ENCODE peak calls at places on chromosomes 16 and 17, in nine cellular contexts. E is tibial artery, O is left ventricle myocardium inferior, S is heart right ventricle, M is endodermal cell, R is upper lobe of right lung, H is ascending aorta, K is adrenal gland, V is OCI-LY7. T is an unnamed sample. For H3K36me3, the result is how much of the 10 kb centered on the place peaks cover.

GRCh38 chr17:82049521-82049971 is 2.1 kb downstream of the RFNG start:
- DNase-seq in S (peak), K (no peak), E (no peak), M (no peak), H (no peak), O (no peak), R (no peak), V (no peak), T (no peak)

GRCh38 chr17:37176683-37177082 is 199.1 kb upstream of the C17orf78 start:
- DNase-seq in V (no peak), H (no peak), S (no peak), K (no peak), O (no peak), M (no peak), R (no peak), E (no peak), T (no peak)

GRCh38 chr16:70253291-70254094 is 1.8 kb upstream of the EXOSC6 start:
- DNase-seq in E (no peak), H (no peak), V (peak), K (peak), M (peak), R (no peak), O (no peak), S (no peak), T (no peak)

GRCh38 chr17:46940692-46941404 is 17.9 kb downstream of the GOSR2 start:
- DNase-seq in O (peak), K (peak), V (peak), H (peak), R (no peak), M (peak), E (peak), S (peak), T (peak)

GRCh38 chr17:81322271-81323082 is 27.4 kb upstream of the SLC38A10 start:
- DNase-seq in H (no peak), S (no peak), K (peak), O (no peak), E (no peak), R (no peak), V (peak), M (peak), T (no peak)

GRCh38 chr16:2815299-2815771 is 1.7 kb upstream of the PRSS21 start:
- DNase-seq in H (no peak), O (no peak), K (no peak), S (no peak), R (peak), E (no peak), V (no peak), M (peak), T (peak)

GRCh38 chr16:21116148-21116693 is 34.4 kb downstream of the DNAH3 start:
- DNase-seq in E (no peak), H (no peak), M (peak), V (peak), O (no peak), K (peak), S (no peak), R (no peak), T (no peak)

GRCh38 chr17:18186271-18186982 is 2.8 kb downstream of the ALKBH5 start:
- DNase-seq in H (no peak), R (no peak), E (no peak), M (no peak), V (no peak), S (no peak), K (no peak), O (no peak), T (no peak)

GRCh38 chr17:62827722-62828498 is 19.8 kb upstream of the MARCHF10 start:
- DNase-seq in E (no peak), R (no peak), M (no peak), H (no peak), O (no peak), V (no peak), K (peak), S (no peak), T (no peak)

GRCh38 chr16:16148755-16149154 is 74.5 kb downstream of the ABCC6 start:
- DNase-seq in K (no peak), O (no peak), M (no peak), H (no peak), V (no peak), E (no peak), R (no peak), S (no peak), T (no peak)

GRCh38 chr17:76038050-76038449 is 10.9 kb upstream of the EVPL start:
- DNase-seq in V (no peak), R (no peak), O (no peak), E (no peak), S (no peak), K (no peak), M (no peak), H (no peak), T (no peak)

GRCh38 chr16:5024632-5025031 is 9.1 kb downstream of the NAGPA start:
- DNase-seq in K (peak), O (no peak), H (no peak), M (no peak), E (no peak), R (no peak), S (no peak), V (peak), T (no peak)

GRCh38 chr17:1442187-1442586 is 13.8 kb downstream of the CRK start:
- DNase-seq in H (no peak), R (no peak), S (no peak), M (no peak), V (no peak), O (no peak), K (no peak), E (no peak), T (no peak)

GRCh38 chr16:19105891-19106624 is 7.7 kb upstream of the ITPRIPL2 start:
- DNase-seq in M (no peak), V (no peak), E (no peak), H (no peak), S (no peak), O (peak), R (no peak), K (no peak), T (no peak)

GRCh38 chr16:72620853-72621252 is 427.1 kb downstream of the ZFHX3 start:
- DNase-seq in R (no peak), K (no peak), H (no peak), S (no peak), V (no peak), O (no peak), E (no peak), M (no peak), T (no peak)

GRCh38 chr17:19002805-19003542 is 1.6 kb downstream of the FAM83G start:
- DNase-seq in M (no peak), R (no peak), O (no peak), H (no peak), S (no peak), V (no peak), E (no peak), K (no peak), T (no peak)

GRCh38 chr16:85310868-85311585 is 198.8 kb upstream of the CIBAR2 start:
- DNase-seq in O (peak), R (no peak), M (peak), V (peak), K (peak), E (no peak), H (no peak), S (no peak), T (no peak)

GRCh38 chr16:10749680-10750035 is 6.0 kb downstream of the NUBP1 start:
- DNase-seq in V (no peak), K (peak), R (peak), O (no peak), M (no peak), E (no peak), S (no peak), H (no peak), T (no peak)

GRCh38 chr16:88846088-88846487 is 10.7 kb downstream of the GALNS start:
- DNase-seq in O (no peak), M (no peak), E (no peak), S (no peak), H (no peak), V (no peak), R (peak), K (no peak), T (peak)

GRCh38 chr16:525123-525519 is 2.4 kb upstream of the CAPN15 start:
- DNase-seq in E (no peak), M (no peak), R (no peak), O (no peak), H (no peak), K (no peak), S (no peak), V (peak), T (no peak)

GRCh38 chr17:70271200-70271599 is 101.9 kb downstream of the KCNJ2 start:
- DNase-seq in O (no peak), K (no peak), S (no peak), H (no peak), R (no peak), V (no peak), M (no peak), E (no peak), T (no peak)

GRCh38 chr17:48564200-48565023 is 13.7 kb downstream of the HOXB4 start:
- DNase-seq in O (no peak), K (no peak), R (no peak), M (peak), V (no peak), H (peak), S (no peak), E (no peak), T (no peak)

GRCh38 chr16:20940864-20941634 is 40.5 kb downstream of the LYRM1 start:
- DNase-seq in R (no peak), K (no peak), E (no peak), M (no peak), H (no peak), O (no peak), V (no peak), S (no peak), T (no peak)

GRCh38 chr16:74862743-74863244 is 88.2 kb upstream of the FA2H start:
- DNase-seq in S (no peak), H (no peak), E (no peak), V (peak), O (no peak), M (no peak), R (no peak), K (no peak), T (no peak)

GRCh38 chr16:86170720-86171119 is 271.8 kb downstream of the IRF8 start:
- DNase-seq in K (no peak), M (no peak), O (no peak), R (no peak), S (no peak), H (no peak), E (no peak), V (no peak), T (no peak)

GRCh38 chr17:36566081-36566480 is 21.4 kb downstream of the GGNBP2 start:
- DNase-seq in K (no peak), R (no peak), V (no peak), H (no peak), E (no peak), S (no peak), O (no peak), M (no peak), T (no peak)

GRCh38 chr17:34176440-34176839 is 78.6 kb upstream of the CCL2 start:
- DNase-seq in R (no peak), E (no peak), O (no peak), K (no peak), M (no peak), V (no peak), H (no peak), S (no peak), T (no peak)

GRCh38 chr17:57404073-57404472 is 147.8 kb downstream of the MSI2 start:
- DNase-seq in K (no peak), M (no peak), O (no peak), R (no peak), S (no peak), V (peak), H (no peak), E (no peak), T (no peak)

GRCh38 chr16:26261621-26262020 is 569.9 kb downstream of the HS3ST4 start:
- DNase-seq in R (no peak), M (no peak), O (no peak), S (no peak), K (no peak), E (no peak), V (no peak), H (no peak), T (no peak)

GRCh38 chr17:16189791-16190348 is 25.5 kb downstream of the NCOR1 start:
- DNase-seq in S (no peak), V (no peak), R (no peak), M (no peak), E (no peak), O (no peak), H (no peak), K (peak), T (no peak)

GRCh38 chr17:1730345-1731193 is 6.1 kb downstream of the WDR81 start:
- DNase-seq in H (peak), V (no peak), K (peak), S (peak), O (peak), R (peak), M (no peak), E (peak), T (peak)

GRCh38 chr16:88691924-88692560 is 5.7 kb upstream of the SNAI3 start:
- DNase-seq in R (peak), M (no peak), E (peak), O (no peak), V (no peak), K (no peak), S (no peak), H (no peak), T (peak)

GRCh38 chr16:74279266-74279665 is 17.3 kb upstream of the PSMD7 start:
- DNase-seq in O (no peak), K (no peak), S (no peak), R (no peak), E (no peak), H (no peak), V (no peak), M (no peak), T (no peak)

GRCh38 chr17:57338257-57338919 is 82.1 kb downstream of the MSI2 start:
- DNase-seq in V (peak), E (no peak), O (no peak), K (no peak), R (no peak), M (no peak), S (no peak), H (no peak), T (no peak)

GRCh38 chr17:78127240-78127887 is 1.2 kb downstream of the TMC6 start:
- DNase-seq in S (peak), O (peak), V (peak), H (no peak), E (no peak), M (peak), K (peak), R (peak), T (peak)

GRCh38 chr16:60564588-60564987 is 1471.7 kb downstream of the CDH8 start:
- DNase-seq in S (no peak), E (no peak), K (no peak), R (no peak), H (no peak), O (no peak), M (no peak), V (no peak), T (no peak)

GRCh38 chr17:40190197-40191021 is 13.1 kb downstream of the RAPGEFL1 start:
- DNase-seq in K (no peak), S (no peak), V (peak), E (no peak), R (no peak), H (no peak), M (peak), O (no peak), T (no peak)
- TF ChIP-seq CTCF in K (peak), S (no peak), V (peak), E (peak), R (peak), H (no peak), M (peak), O (no peak), T (no peak)

DNA sequence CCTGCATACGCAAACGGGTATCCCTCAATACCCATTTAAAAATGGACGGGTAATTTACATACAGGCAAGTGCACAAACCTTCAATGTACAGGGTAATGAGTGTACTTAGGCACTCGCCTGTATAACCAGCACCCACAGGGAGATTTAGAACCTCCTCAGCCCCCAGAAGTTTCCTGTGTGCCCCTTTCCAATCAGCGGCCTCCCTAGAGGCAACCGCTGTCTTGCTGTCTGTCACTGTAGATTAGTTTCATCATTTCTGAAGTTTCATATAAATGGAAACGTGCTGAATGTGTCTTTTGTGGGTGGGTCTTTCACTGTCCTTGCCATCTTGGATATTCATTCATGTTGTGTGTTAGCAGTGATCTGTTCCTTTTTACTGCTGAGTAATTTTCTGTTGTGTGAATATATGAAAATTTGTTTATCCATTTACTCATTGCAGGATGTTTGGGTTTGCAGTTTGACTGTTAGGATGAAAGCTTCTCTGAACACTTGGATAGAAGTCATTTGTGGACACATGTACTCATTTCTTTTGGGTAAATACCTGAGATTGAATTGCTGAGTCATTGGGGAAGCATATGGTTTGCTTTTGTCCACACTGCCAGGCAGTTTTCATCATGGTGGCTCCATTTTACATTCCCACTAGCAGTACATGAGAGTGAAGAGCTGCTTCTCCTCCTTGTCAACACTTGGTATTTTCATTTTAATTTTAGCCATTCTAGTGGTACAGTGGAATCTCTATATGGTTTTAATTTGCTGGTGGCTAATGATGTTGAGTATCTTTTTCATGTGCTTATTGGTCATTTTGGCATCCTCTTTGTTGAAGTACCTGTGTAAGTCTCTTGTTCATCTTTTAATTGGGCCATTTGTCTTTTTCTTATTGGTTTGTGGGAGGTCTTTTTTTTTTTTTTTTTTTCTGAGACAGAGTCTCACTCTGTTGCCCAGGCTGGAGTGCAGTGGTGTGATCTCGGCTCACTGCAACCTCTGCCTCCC is 2.1 kb upstream of the ADCY7 start:
- DNase-seq in O (no peak), R (no peak), M (peak), E (no peak), S (no peak), V (no peak), K (no peak), H (no peak), T (no peak)
- H3K36me3 ChIP-seq in O (under half), R (under half), M (under half), E (under half), S (under half), V (under half), K (under half), H (under half), T (under half)

GRCh38 chr17:31834448-31834847 is 24.6 kb downstream of the COPRS start:
- DNase-seq in V (no peak), E (no peak), R (no peak), H (no peak), K (no peak), S (no peak), O (no peak), M (no peak), T (no peak)
- TF ChIP-seq CTCF in V (no peak), E (no peak), R (no peak), H (no peak), K (no peak), S (no peak), O (no peak), M (no peak), T (no peak)

DNA sequence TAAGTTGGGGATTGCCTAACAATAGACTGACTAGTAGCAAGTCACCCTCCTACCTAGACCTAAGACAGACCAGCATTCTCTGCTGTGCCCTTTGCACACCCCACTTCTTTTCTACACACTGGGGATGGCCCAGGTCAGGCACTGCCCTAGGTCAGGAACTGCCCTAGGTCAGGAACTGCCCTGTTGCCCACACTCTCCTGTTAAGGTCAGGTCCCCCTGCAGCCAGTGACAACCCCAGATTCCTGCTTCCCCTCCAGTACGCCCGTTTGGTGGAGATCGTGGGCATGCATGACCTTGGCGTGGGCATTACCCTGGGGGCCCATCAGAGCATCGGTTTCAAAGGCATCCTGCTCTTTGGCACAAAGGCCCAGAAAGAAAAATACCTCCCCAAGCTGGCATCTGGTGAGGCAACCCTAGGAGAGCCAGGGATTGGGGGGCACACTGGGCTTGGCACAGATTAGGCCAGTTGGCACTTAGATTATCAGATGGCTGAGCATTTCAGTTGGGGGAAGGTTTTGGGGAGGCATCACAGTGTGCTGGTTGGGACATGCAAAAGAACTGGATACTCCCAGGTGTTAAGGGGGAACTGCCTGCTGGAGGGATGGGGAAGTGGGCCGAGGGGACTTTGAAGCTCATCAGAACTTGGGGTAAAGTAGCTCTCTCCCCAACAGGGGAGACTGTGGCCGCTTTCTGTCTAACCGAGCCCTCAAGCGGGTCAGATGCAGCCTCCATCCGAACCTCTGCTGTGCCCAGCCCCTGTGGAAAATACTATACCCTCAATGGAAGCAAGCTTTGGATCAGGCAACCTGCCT is 1.7 kb downstream of the ACADVL start:
- DNase-seq in E (no peak), S (no peak), R (no peak), M (no peak), V (no peak), O (no peak), H (no peak), K (no peak), T (no peak)
- H3K36me3 ChIP-seq in E (under half), S (half or more), R (half or more), M (under half), V (half or more), O (half or more), H (under half), K (under half), T (half or more)

DNA sequence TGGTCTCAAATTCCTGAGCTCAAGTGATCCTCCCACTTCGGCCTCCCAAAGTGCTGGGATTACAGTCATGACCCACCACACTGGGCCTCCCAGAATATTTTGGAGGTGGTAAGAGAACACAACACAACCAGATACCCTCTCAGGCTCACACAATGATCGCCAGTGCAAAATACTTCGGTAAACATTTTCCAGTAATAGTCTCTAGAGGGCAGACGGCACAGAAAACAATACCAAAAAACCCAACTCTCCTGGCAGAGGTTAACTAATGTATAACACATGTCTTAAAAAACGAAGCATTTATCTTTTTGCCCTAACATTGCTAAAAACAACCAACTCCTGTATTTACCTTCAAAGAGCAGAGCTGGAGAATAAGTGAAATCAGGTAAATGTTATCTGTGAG is 10.5 kb downstream of the NUFIP2 start:
- DNase-seq in H (no peak), K (no peak), M (no peak), S (no peak), R (no peak), E (no peak), V (peak), O (no peak), T (no peak)
- TF ChIP-seq CTCF in H (no peak), K (no peak), M (peak), S (no peak), R (no peak), E (no peak), V (peak), O (no peak), T (no peak)

DNA sequence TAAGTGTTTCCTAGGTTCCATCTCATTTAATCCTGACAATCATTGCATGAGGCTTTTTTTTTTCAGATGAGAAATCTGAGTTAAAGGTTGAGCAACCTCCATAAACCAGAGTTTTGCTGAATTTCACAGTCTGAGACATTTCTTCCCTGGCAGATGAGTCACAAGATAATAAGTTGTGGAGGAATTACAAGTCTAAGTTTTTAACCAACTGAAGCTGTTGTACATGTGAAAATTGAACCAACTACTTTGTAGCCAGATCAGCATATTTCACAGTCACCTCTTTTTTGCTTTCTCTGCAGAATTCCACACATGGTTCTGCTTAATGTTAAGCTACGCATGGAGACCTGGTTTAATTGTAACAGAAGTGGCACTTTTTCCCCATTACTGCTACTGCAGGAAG is 765.6 kb downstream of the CDH11 start:
- DNase-seq in V (no peak), O (no peak), M (no peak), R (no peak), S (no peak), H (no peak), E (no peak), K (no peak), T (no peak)
- H3K36me3 ChIP-seq in V (under half), O (under half), M (under half), R (under half), S (under half), H (under half), E (under half), K (under half), T (under half)